ENCODE peak calls at places on chromosomes 2 and 18, in seven cellular contexts. One of them, this sample, is unnamed.

GRCh38 chr2:236768393-236769140 is 198.9 kb downstream of the ACKR3 start:
- DNase-seq in Calu3: no peak
- DNase-seq in neural crest cell: no peak
- DNase-seq in AG09309: no peak
- DNase-seq in brain microvascular endothelial cell: peak
- DNase-seq in GM20000: no peak
- DNase-seq in HFFc6: peak
- DNase-seq in this sample: no peak

GRCh38 chr2:3610415-3610814 is 15.5 kb downstream of the COLEC11 start:
- DNase-seq in Calu3: no peak
- DNase-seq in neural crest cell: no peak
- DNase-seq in AG09309: no peak
- DNase-seq in brain microvascular endothelial cell: no peak
- DNase-seq in GM20000: no peak
- DNase-seq in HFFc6: no peak
- DNase-seq in this sample: peak

GRCh38 chr2:125696573-125696972 is 959.4 kb upstream of the GYPC start:
- DNase-seq in Calu3: no peak
- DNase-seq in neural crest cell: no peak
- DNase-seq in AG09309: no peak
- DNase-seq in brain microvascular endothelial cell: no peak
- DNase-seq in GM20000: no peak
- DNase-seq in HFFc6: no peak
- DNase-seq in this sample: no peak

GRCh38 chr18:77129150-77129551 is 3.4 kb downstream of the MBP start:
- DNase-seq in Calu3: no peak
- DNase-seq in neural crest cell: no peak
- DNase-seq in AG09309: peak
- DNase-seq in brain microvascular endothelial cell: peak
- DNase-seq in GM20000: no peak
- DNase-seq in HFFc6: peak
- DNase-seq in this sample: no peak

GRCh38 chr2:231227309-231228162 is 29.1 kb downstream of the ARMC9 start:
- DNase-seq in Calu3: peak
- DNase-seq in neural crest cell: peak
- DNase-seq in AG09309: peak
- DNase-seq in brain microvascular endothelial cell: peak
- DNase-seq in GM20000: peak
- DNase-seq in HFFc6: peak
- DNase-seq in this sample: peak

GRCh38 chr18:62399781-62400308 is 74.7 kb downstream of the TNFRSF11A start:
- DNase-seq in Calu3: peak
- DNase-seq in neural crest cell: no peak
- DNase-seq in AG09309: no peak
- DNase-seq in brain microvascular endothelial cell: no peak
- DNase-seq in GM20000: no peak
- DNase-seq in HFFc6: no peak
- DNase-seq in this sample: no peak

GRCh38 chr2:232183279-232183678 is 195.3 kb upstream of the ALPP start:
- DNase-seq in Calu3: no peak
- DNase-seq in neural crest cell: no peak
- DNase-seq in AG09309: no peak
- DNase-seq in brain microvascular endothelial cell: no peak
- DNase-seq in GM20000: no peak
- DNase-seq in HFFc6: no peak
- DNase-seq in this sample: no peak

GRCh38 chr2:156321243-156321904 is 11.1 kb downstream of the NR4A2 start:
- DNase-seq in Calu3: no peak
- DNase-seq in neural crest cell: no peak
- DNase-seq in AG09309: no peak
- DNase-seq in brain microvascular endothelial cell: no peak
- DNase-seq in GM20000: peak
- DNase-seq in HFFc6: no peak
- DNase-seq in this sample: no peak

GRCh38 chr2:47078541-47079482 is 76.3 kb downstream of the STPG4 start:
- DNase-seq in Calu3: peak
- DNase-seq in neural crest cell: no peak
- DNase-seq in AG09309: no peak
- DNase-seq in brain microvascular endothelial cell: no peak
- DNase-seq in GM20000: no peak
- DNase-seq in HFFc6: no peak
- DNase-seq in this sample: no peak

GRCh38 chr2:199956062-199956380 is 639 bp downstream of the MAIP1 start:
- DNase-seq in Calu3: no peak
- DNase-seq in neural crest cell: peak
- DNase-seq in AG09309: no peak
- DNase-seq in brain microvascular endothelial cell: no peak
- DNase-seq in GM20000: no peak
- DNase-seq in HFFc6: no peak
- DNase-seq in this sample: no peak

GRCh38 chr2:205684871-205685313 is 2.6 kb downstream of the NRP2 start:
- DNase-seq in Calu3: no peak
- DNase-seq in neural crest cell: no peak
- DNase-seq in AG09309: no peak
- DNase-seq in brain microvascular endothelial cell: no peak
- DNase-seq in GM20000: no peak
- DNase-seq in HFFc6: no peak
- DNase-seq in this sample: no peak

GRCh38 chr2:180161415-180161814 is 154.3 kb upstream of the CWC22 start:
- DNase-seq in Calu3: no peak
- DNase-seq in neural crest cell: no peak
- DNase-seq in AG09309: no peak
- DNase-seq in brain microvascular endothelial cell: no peak
- DNase-seq in GM20000: no peak
- DNase-seq in HFFc6: no peak
- DNase-seq in this sample: no peak

GRCh38 chr2:129297430-129297829 is 682.0 kb upstream of the RAB6C start:
- DNase-seq in Calu3: no peak
- DNase-seq in neural crest cell: peak
- DNase-seq in AG09309: no peak
- DNase-seq in brain microvascular endothelial cell: no peak
- DNase-seq in GM20000: no peak
- DNase-seq in HFFc6: no peak
- DNase-seq in this sample: no peak

GRCh38 chr2:203637819-203638167 is 68.6 kb upstream of the CD28 start:
- DNase-seq in Calu3: no peak
- DNase-seq in neural crest cell: no peak
- DNase-seq in AG09309: no peak
- DNase-seq in brain microvascular endothelial cell: no peak
- DNase-seq in GM20000: no peak
- DNase-seq in HFFc6: no peak
- DNase-seq in this sample: no peak

GRCh38 chr18:62525611-62526010 is 2.8 kb downstream of the ZCCHC2 start:
- DNase-seq in Calu3: no peak
- DNase-seq in neural crest cell: no peak
- DNase-seq in AG09309: no peak
- DNase-seq in brain microvascular endothelial cell: no peak
- DNase-seq in GM20000: no peak
- DNase-seq in HFFc6: no peak
- DNase-seq in this sample: no peak

GRCh38 chr2:19029655-19030054 is 328.8 kb downstream of the OSR1 start:
- DNase-seq in Calu3: no peak
- DNase-seq in neural crest cell: no peak
- DNase-seq in AG09309: no peak
- DNase-seq in brain microvascular endothelial cell: no peak
- DNase-seq in GM20000: no peak
- DNase-seq in HFFc6: no peak
- DNase-seq in this sample: no peak

GRCh38 chr2:161223139-161223732 is 63.0 kb downstream of the TANK start:
- DNase-seq in Calu3: peak
- DNase-seq in neural crest cell: no peak
- DNase-seq in AG09309: no peak
- DNase-seq in brain microvascular endothelial cell: no peak
- DNase-seq in GM20000: no peak
- DNase-seq in HFFc6: peak
- DNase-seq in this sample: no peak

GRCh38 chr2:28129955-28130695 is 239.6 kb downstream of the BABAM2 start:
- DNase-seq in Calu3: no peak
- DNase-seq in neural crest cell: no peak
- DNase-seq in AG09309: no peak
- DNase-seq in brain microvascular endothelial cell: no peak
- DNase-seq in GM20000: no peak
- DNase-seq in HFFc6: peak
- DNase-seq in this sample: no peak

GRCh38 chr2:231601356-231602229 is 8.9 kb downstream of the TEX44 start:
- DNase-seq in Calu3: peak
- DNase-seq in neural crest cell: peak
- DNase-seq in AG09309: no peak
- DNase-seq in brain microvascular endothelial cell: peak
- DNase-seq in GM20000: peak
- DNase-seq in HFFc6: peak
- DNase-seq in this sample: peak

GRCh38 chr2:20516646-20517341 is 69.9 kb downstream of the RHOB start:
- DNase-seq in Calu3: peak
- DNase-seq in neural crest cell: no peak
- DNase-seq in AG09309: no peak
- DNase-seq in brain microvascular endothelial cell: no peak
- DNase-seq in GM20000: peak
- DNase-seq in HFFc6: no peak
- DNase-seq in this sample: peak

GRCh38 chr2:210681481-210681880 is 125.1 kb downstream of the CPS1 start:
- DNase-seq in Calu3: no peak
- DNase-seq in neural crest cell: no peak
- DNase-seq in AG09309: no peak
- DNase-seq in brain microvascular endothelial cell: no peak
- DNase-seq in GM20000: no peak
- DNase-seq in HFFc6: no peak
- DNase-seq in this sample: no peak

GRCh38 chr18:457533-457932 is 43.0 kb downstream of the COLEC12 start:
- DNase-seq in Calu3: no peak
- DNase-seq in neural crest cell: no peak
- DNase-seq in AG09309: no peak
- DNase-seq in brain microvascular endothelial cell: no peak
- DNase-seq in GM20000: no peak
- DNase-seq in HFFc6: no peak
- DNase-seq in this sample: no peak

GRCh38 chr2:75403991-75404428 is 156.7 kb downstream of the EVA1A start:
- DNase-seq in Calu3: peak
- DNase-seq in neural crest cell: no peak
- DNase-seq in AG09309: peak
- DNase-seq in brain microvascular endothelial cell: peak
- DNase-seq in GM20000: peak
- DNase-seq in HFFc6: peak
- DNase-seq in this sample: peak

GRCh38 chr18:36149514-36150289 is 20.0 kb downstream of the ELP2 start:
- DNase-seq in Calu3: no peak
- DNase-seq in neural crest cell: no peak
- DNase-seq in AG09309: no peak
- DNase-seq in brain microvascular endothelial cell: no peak
- DNase-seq in GM20000: peak
- DNase-seq in HFFc6: no peak
- DNase-seq in this sample: peak

GRCh38 chr18:46416706-46417638 is 240.0 kb downstream of the LOXHD1 start:
- DNase-seq in Calu3: no peak
- DNase-seq in neural crest cell: no peak
- DNase-seq in AG09309: no peak
- DNase-seq in brain microvascular endothelial cell: no peak
- DNase-seq in GM20000: no peak
- DNase-seq in HFFc6: no peak
- DNase-seq in this sample: no peak

GRCh38 chr2:144402282-144402681 is 117.6 kb downstream of the ZEB2 start:
- DNase-seq in Calu3: no peak
- DNase-seq in neural crest cell: no peak
- DNase-seq in AG09309: no peak
- DNase-seq in brain microvascular endothelial cell: no peak
- DNase-seq in GM20000: no peak
- DNase-seq in HFFc6: no peak
- DNase-seq in this sample: no peak

GRCh38 chr18:75201273-75201898 is 7.6 kb downstream of the PTGR3 start:
- DNase-seq in Calu3: no peak
- DNase-seq in neural crest cell: no peak
- DNase-seq in AG09309: no peak
- DNase-seq in brain microvascular endothelial cell: no peak
- DNase-seq in GM20000: no peak
- DNase-seq in HFFc6: no peak
- DNase-seq in this sample: no peak

GRCh38 chr2:97663962-97664635 is at the start of gene ACTR1B:
- DNase-seq in Calu3: peak
- DNase-seq in neural crest cell: peak
- DNase-seq in AG09309: peak
- DNase-seq in brain microvascular endothelial cell: peak
- DNase-seq in GM20000: peak
- DNase-seq in HFFc6: peak
- DNase-seq in this sample: peak
- TF ChIP-seq CTCF in Calu3: peak
- TF ChIP-seq CTCF in neural crest cell: peak
- TF ChIP-seq CTCF in AG09309: peak
- TF ChIP-seq CTCF in brain microvascular endothelial cell: peak
- TF ChIP-seq CTCF in GM20000: peak
- TF ChIP-seq CTCF in HFFc6: peak
- TF ChIP-seq CTCF in this sample: peak

GRCh38 chr2:234818937-234819336 is 132.9 kb upstream of the SH3BP4 start:
- DNase-seq in Calu3: no peak
- DNase-seq in neural crest cell: no peak
- DNase-seq in AG09309: no peak
- DNase-seq in brain microvascular endothelial cell: no peak
- DNase-seq in GM20000: no peak
- DNase-seq in HFFc6: no peak
- DNase-seq in this sample: no peak
- TF ChIP-seq CTCF in Calu3: no peak
- TF ChIP-seq CTCF in neural crest cell: peak
- TF ChIP-seq CTCF in AG09309: peak
- TF ChIP-seq CTCF in brain microvascular endothelial cell: peak
- TF ChIP-seq CTCF in GM20000: no peak
- TF ChIP-seq CTCF in HFFc6: peak
- TF ChIP-seq CTCF in this sample: no peak

GRCh38 chr2:44291281-44292248 is 16.3 kb downstream of the SLC3A1 start:
- DNase-seq in Calu3: peak
- DNase-seq in neural crest cell: no peak
- DNase-seq in AG09309: peak
- DNase-seq in brain microvascular endothelial cell: peak
- DNase-seq in GM20000: peak
- DNase-seq in HFFc6: peak
- DNase-seq in this sample: no peak
- TF ChIP-seq CTCF in Calu3: peak
- TF ChIP-seq CTCF in neural crest cell: peak
- TF ChIP-seq CTCF in AG09309: peak
- TF ChIP-seq CTCF in brain microvascular endothelial cell: peak
- TF ChIP-seq CTCF in GM20000: no peak
- TF ChIP-seq CTCF in HFFc6: peak
- TF ChIP-seq CTCF in this sample: peak

DNA sequence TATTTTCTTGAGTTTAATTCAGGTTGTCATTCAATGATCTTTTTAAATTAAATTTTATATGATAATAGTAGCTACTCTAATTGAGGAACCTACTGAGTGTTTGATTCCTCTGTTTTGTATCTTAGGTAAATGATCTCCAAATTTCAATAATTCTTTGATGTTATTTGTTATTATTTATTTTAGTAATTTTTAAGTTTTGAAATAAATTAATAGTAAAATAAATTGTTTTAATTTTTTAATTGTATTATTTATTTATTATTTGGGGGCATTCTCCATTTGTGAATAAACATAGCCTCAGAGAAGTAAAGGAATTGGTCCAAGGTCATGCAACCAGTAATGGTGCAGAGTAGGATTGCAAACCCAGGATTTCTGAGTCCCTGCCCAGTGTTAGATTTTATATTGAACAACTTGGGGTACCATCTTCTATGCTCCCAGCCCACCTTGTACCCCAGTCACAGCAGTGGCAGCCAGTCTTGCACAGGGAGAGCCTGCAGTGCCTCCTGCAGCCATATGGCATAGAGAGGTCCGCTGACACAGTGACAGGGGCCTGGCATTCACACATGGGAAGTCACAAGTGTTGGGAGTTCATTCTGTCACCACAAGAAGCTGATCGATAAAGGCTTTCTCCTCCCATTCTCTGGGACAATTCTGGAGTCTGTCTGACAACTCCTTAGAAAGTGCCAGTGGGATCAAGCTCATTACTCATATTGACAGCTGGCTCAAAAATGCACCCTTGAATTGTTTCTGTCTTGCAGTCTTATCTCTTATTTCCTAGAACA is 110.0 kb upstream of the ETAA1 start:
- DNase-seq in Calu3: peak
- DNase-seq in neural crest cell: no peak
- DNase-seq in AG09309: no peak
- DNase-seq in brain microvascular endothelial cell: peak
- DNase-seq in GM20000: no peak
- DNase-seq in HFFc6: no peak
- DNase-seq in this sample: no peak
- TF ChIP-seq CTCF in Calu3: no peak
- TF ChIP-seq CTCF in neural crest cell: no peak
- TF ChIP-seq CTCF in AG09309: no peak
- TF ChIP-seq CTCF in brain microvascular endothelial cell: no peak
- TF ChIP-seq CTCF in GM20000: no peak
- TF ChIP-seq CTCF in HFFc6: no peak
- TF ChIP-seq CTCF in this sample: no peak

This sample was measured in GM10248.